ENCODE peak calls at places on chromosomes 16 and 17, in five cellular contexts. A is cardiac muscle cell; D is CD4-positive, alpha-beta memory T cell; T is heart right ventricle; I is transverse colon. W is an unnamed sample. For H3K36me3, the result is how much of the 10 kb centered on the place peaks cover.

GRCh38 chr16:3443108-3444031 is at the start of the genes NAA60 and ZNF597:
- DNase-seq in A (peak), D (peak), T (peak), I (peak), W (peak)

GRCh38 chr16:67284699-67285646 is 5.6 kb downstream of the PLEKHG4 start:
- DNase-seq in A (peak), D (no peak), T (peak), I (peak), W (no peak)

GRCh38 chr17:77036841-77037381 is 103.9 kb upstream of the SEC14L1 start:
- DNase-seq in A (no peak), D (no peak), T (no peak), I (peak), W (no peak)

GRCh38 chr17:68197091-68197996 is 50.5 kb upstream of the AMZ2 start:
- DNase-seq in A (no peak), D (no peak), T (no peak), I (peak), W (no peak)

GRCh38 chr16:50371936-50372595 is 3.3 kb upstream of the BRD7 start:
- DNase-seq in A (peak), D (no peak), T (no peak), I (no peak), W (no peak)

GRCh38 chr16:87713469-87714229 is 52.1 kb downstream of the KLHDC4 start:
- DNase-seq in A (no peak), D (peak), T (no peak), I (no peak), W (no peak)

GRCh38 chr17:73510981-73511442 is 133.2 kb downstream of the SDK2 start:
- DNase-seq in A (no peak), D (no peak), T (no peak), I (no peak), W (no peak)

GRCh38 chr16:11914210-11914758 is 1.5 kb downstream of the GSPT1 start:
- DNase-seq in A (no peak), D (peak), T (no peak), I (no peak), W (no peak)

GRCh38 chr16:51166116-51166515 is 15.0 kb upstream of the SALL1 start:
- DNase-seq in A (no peak), D (no peak), T (no peak), I (no peak), W (no peak)

GRCh38 chr17:62627219-62627903 is at the start of gene MRC2:
- DNase-seq in A (peak), D (no peak), T (peak), I (peak), W (peak)

GRCh38 chr16:77822656-77823055 is 34.3 kb downstream of the VAT1L start:
- DNase-seq in A (no peak), D (no peak), T (no peak), I (no peak), W (no peak)

GRCh38 chr16:4217246-4218131 is 24.4 kb downstream of the SRL start:
- DNase-seq in A (peak), D (no peak), T (peak), I (peak), W (no peak)

GRCh38 chr16:6031567-6031966 is 934.0 kb upstream of the EEF2KMT start:
- DNase-seq in A (no peak), D (no peak), T (no peak), I (no peak), W (no peak)

GRCh38 chr17:78895322-78895721 is 7.7 kb downstream of the CEP295NL start:
- DNase-seq in A (no peak), D (no peak), T (no peak), I (no peak), W (no peak)

GRCh38 chr17:38750312-38751121 is 2.0 kb upstream of the PSMB3 start:
- DNase-seq in A (no peak), D (no peak), T (no peak), I (no peak), W (no peak)

GRCh38 chr17:14926526-14927122 is 338.5 kb downstream of the PMP22 start:
- DNase-seq in A (peak), D (peak), T (no peak), I (peak), W (no peak)

GRCh38 chr16:64150193-64150592 is 971.7 kb downstream of the CDH11 start:
- DNase-seq in A (no peak), D (no peak), T (no peak), I (no peak), W (no peak)

GRCh38 chr17:6480325-6480675 is 36.0 kb downstream of the PIMREG start:
- DNase-seq in A (no peak), D (no peak), T (no peak), I (no peak), W (no peak)

GRCh38 chr17:69326302-69327059 is 452 bp downstream of the ABCA5 start:
- DNase-seq in A (peak), D (no peak), T (no peak), I (no peak), W (peak)

GRCh38 chr16:22192261-22193133 is 13.6 kb upstream of the EEF2K start:
- DNase-seq in A (peak), D (peak), T (peak), I (peak), W (peak)

GRCh38 chr16:85422374-85423185 is 190.5 kb upstream of the GSE1 start:
- DNase-seq in A (peak), D (no peak), T (no peak), I (peak), W (no peak)

GRCh38 chr17:19720631-19721426 is 4.4 kb upstream of the SLC47A2 start:
- DNase-seq in A (peak), D (no peak), T (no peak), I (peak), W (no peak)

DNA sequence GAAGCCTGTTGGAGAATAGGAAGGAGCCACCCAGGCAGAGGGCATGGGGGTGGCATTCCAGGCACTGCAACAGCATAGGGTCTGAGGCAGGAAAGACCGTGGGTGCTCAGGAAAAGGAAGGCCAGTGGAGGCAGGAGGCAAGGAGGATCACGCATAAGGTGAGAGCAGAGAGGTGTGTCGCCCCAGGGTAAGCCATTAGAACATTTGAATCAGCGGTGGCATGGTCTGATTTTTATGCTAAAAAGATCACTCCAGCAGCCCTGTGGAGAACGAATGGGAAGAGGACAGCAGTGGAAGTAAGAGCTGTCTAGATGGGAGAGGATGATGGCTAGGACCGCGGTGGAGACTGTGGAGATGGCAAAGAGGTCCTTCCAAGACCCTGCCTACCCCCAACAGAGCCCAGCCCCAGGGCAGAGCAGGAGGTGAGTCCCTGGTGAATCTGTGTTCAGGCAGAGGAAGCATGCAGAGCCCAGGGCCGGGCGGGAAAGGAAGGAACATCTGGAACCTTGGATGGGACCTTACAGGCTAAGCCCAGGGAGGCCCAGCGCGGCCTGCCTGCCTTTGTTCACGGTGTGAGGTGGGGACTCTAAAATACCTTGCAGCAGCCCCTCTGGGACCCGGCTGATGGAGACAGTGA is 7.8 kb downstream of the LPO start:
- DNase-seq in A (no peak), D (no peak), T (no peak), I (no peak), W (no peak)
- H3K4me3 ChIP-seq in A (no peak), D (no peak), T (no peak), I (no peak), W (no peak)

DNA sequence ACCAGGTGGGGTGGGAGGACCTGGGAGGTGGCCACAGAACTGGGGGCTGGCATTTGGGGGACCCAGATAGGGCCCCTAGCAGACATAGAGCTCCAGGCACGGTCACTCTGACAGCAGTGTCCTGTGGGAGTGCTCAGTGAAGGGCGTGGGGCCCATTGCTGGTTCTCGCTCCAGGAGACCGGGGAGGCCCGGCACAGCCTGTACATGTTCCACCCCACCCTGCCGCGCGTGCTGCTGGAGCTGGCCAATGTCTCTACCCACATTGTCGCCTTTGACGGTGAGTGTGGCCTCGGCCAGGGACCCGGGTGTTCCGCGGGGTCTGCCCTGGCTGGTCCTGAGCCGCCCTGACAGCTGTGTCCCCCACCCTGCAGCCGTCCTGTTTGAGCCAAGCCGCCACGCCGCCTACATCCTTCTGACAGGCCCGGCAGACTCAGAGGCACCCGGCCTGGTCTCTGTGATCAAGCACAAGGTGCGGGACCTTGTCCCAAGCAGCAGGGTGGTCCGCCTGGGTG is 11.2 kb downstream of the RGS11 start:
- DNase-seq in A (no peak), D (no peak), T (no peak), I (no peak), W (no peak)
- H3K36me3 ChIP-seq in A (under half), D (under half), T (half or more), I (under half), W (under half)

GRCh38 chr17:51435171-51435552 is 174.8 kb downstream of the UTP18 start:
- DNase-seq in A (no peak), D (no peak), T (no peak), I (no peak), W (no peak)
- H3K4me3 ChIP-seq in A (no peak), D (peak), T (no peak), I (no peak), W (no peak)

GRCh38 chr16:57432505-57432904 is 14.7 kb downstream of the CIAPIN1 start:
- DNase-seq in A (no peak), D (no peak), T (no peak), I (no peak), W (no peak)

GRCh38 chr16:57435838-57436237 is 11.3 kb downstream of the CIAPIN1 start:
- DNase-seq in A (no peak), D (no peak), T (no peak), I (no peak), W (no peak)

GRCh38 chr16:57430955-57431354 is 16.2 kb downstream of the CIAPIN1 start:
- DNase-seq in A (no peak), D (no peak), T (no peak), I (no peak), W (no peak)

GRCh38 chr16:57434003-57434402 is 13.2 kb downstream of the CIAPIN1 start:
- DNase-seq in A (no peak), D (peak), T (no peak), I (no peak), W (no peak)

DNA sequence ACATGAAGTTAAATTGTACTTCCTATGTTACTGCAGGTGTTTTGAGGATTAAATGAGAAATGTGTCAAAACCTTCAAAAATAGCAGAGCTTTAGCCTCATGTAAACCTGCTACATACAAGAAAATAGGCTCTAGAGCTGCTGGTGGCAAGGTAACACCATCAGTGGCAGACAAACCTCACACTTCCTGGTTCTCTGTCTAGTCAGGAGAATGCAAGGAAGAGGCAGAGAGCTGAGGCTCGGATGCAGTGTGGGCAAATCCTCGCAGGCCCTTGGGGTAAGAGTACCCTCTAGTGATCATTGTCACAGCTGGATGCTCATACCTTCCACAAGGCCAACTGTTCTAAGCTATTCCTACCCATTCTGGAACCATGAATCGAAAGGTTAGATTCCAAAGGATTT is 14.2 kb downstream of the CIAPIN1 start:
- DNase-seq in A (no peak), D (no peak), T (no peak), I (no peak), W (no peak)
- H3K36me3 ChIP-seq in A (half or more), D (half or more), T (half or more), I (under half), W (half or more)

GRCh38 chr17:50858486-50859225 is 7.5 kb downstream of the TOB1 start:
- DNase-seq in A (no peak), D (no peak), T (no peak), I (no peak), W (no peak)

GRCh38 chr17:50861822-50862528 is 4.2 kb downstream of the TOB1 start:
- DNase-seq in A (no peak), D (no peak), T (no peak), I (no peak), W (no peak)

GRCh38 chr17:50863221-50863843 is 2.8 kb downstream of the TOB1 start:
- DNase-seq in A (peak), D (no peak), T (no peak), I (peak), W (no peak)

GRCh38 chr17:50863931-50864330 is 2.2 kb downstream of the TOB1 start:
- DNase-seq in A (no peak), D (no peak), T (no peak), I (no peak), W (no peak)

GRCh38 chr17:50861334-50861676 is 4.8 kb downstream of the TOB1 start:
- DNase-seq in A (no peak), D (no peak), T (no peak), I (no peak), W (no peak)
- H3K4me3 ChIP-seq in A (no peak), D (no peak), T (no peak), I (no peak), W (peak)

GRCh38 chr16:89986600-89986999 is 32.7 kb downstream of the DBNDD1 start:
- DNase-seq in A (no peak), D (no peak), T (no peak), I (no peak), W (no peak)
- H3K36me3 ChIP-seq in A (under half), D (under half), T (half or more), I (under half), W (half or more)

W was measured in thoracic aorta.